ENCODE peak calls at places on chromosomes 2 and 18, in seven cellular contexts. M is neural progenitor cell, Z is fibroblast of lung, E is GM12878, K is astrocyte, Y is cardiac muscle cell, D is hepatocyte. L is an unnamed sample.
A peak's percentile ranks its signal among the peaks of the same experiment; 100 is the strongest.

GRCh38 chr18:23143871-23144270 is 8.6 kb downstream of the CABLES1 start:
- DNase-seq in M (no peak), Z (peak; percentile 32), E (no peak), K (peak; percentile 37), Y (peak; percentile 48), D (peak; percentile 54), L (peak; percentile 78)

GRCh38 chr2:238120463-238121298 is 17.8 kb upstream of the KLHL30 start:
- DNase-seq in M (peak; percentile 63), Z (no peak), E (no peak), K (no peak), Y (peak; percentile 63), D (no peak), L (no peak)

GRCh38 chr18:79589601-79590091 is 90.0 kb upstream of the CTDP1 start:
- DNase-seq in M (no peak), Z (no peak), E (no peak), K (no peak), Y (no peak), D (no peak), L (peak; percentile 60)

GRCh38 chr2:216446343-216446742 is 34.1 kb downstream of the SMARCAL1 start:
- DNase-seq in M (no peak), Z (no peak), E (no peak), K (no peak), Y (no peak), D (no peak), L (no peak)

GRCh38 chr18:60411715-60412114 is 39.1 kb upstream of the MC4R start:
- DNase-seq in M (peak; percentile 21), Z (no peak), E (no peak), K (no peak), Y (no peak), D (peak; percentile 7), L (no peak)

GRCh38 chr2:120228503-120228902 is 5.3 kb upstream of the TMEM185B start:
- DNase-seq in M (no peak), Z (no peak), E (no peak), K (no peak), Y (no peak), D (no peak), L (no peak)

GRCh38 chr18:21306368-21306767 is 64.3 kb downstream of the GREB1L start:
- DNase-seq in M (no peak), Z (no peak), E (no peak), K (no peak), Y (no peak), D (no peak), L (no peak)

GRCh38 chr18:59902180-59902992 is 2.6 kb downstream of the PMAIP1 start:
- DNase-seq in M (no peak), Z (peak; percentile 88), E (no peak), K (peak; percentile 94), Y (no peak), D (no peak), L (no peak)

GRCh38 chr2:108145551-108145950 is 94.2 kb upstream of the SULT1C3 start:
- DNase-seq in M (no peak), Z (no peak), E (no peak), K (peak; percentile 13), Y (no peak), D (no peak), L (no peak)

GRCh38 chr2:214069254-214069653 is 341.6 kb upstream of the VWC2L start:
- DNase-seq in M (no peak), Z (peak; percentile 86), E (no peak), K (peak; percentile 93), Y (peak; percentile 82), D (peak; percentile 55), L (no peak)

GRCh38 chr2:64751286-64752260 is 97.9 kb upstream of the SERTAD2 start:
- DNase-seq in M (no peak), Z (peak; percentile 61), E (no peak), K (peak; percentile 99), Y (peak; percentile 63), D (peak; percentile 77), L (no peak)

GRCh38 chr18:45652703-45653490 is 37.6 kb downstream of the SLC14A2 start:
- DNase-seq in M (no peak), Z (no peak), E (no peak), K (peak; percentile 47), Y (no peak), D (no peak), L (no peak)

GRCh38 chr2:215369191-215369760 is 57.4 kb downstream of the ATIC start:
- DNase-seq in M (no peak), Z (peak; percentile 56), E (no peak), K (peak; percentile 64), Y (peak; percentile 83), D (no peak), L (no peak)

GRCh38 chr2:151823651-151824050 is 4.6 kb downstream of the ARL5A start:
- DNase-seq in M (peak; percentile 7), Z (no peak), E (no peak), K (no peak), Y (no peak), D (no peak), L (no peak)

GRCh38 chr2:26772064-26773001 is 8.2 kb downstream of the SLC35F6 start:
- DNase-seq in M (no peak), Z (peak; percentile 98), E (no peak), K (peak; percentile 18), Y (peak; percentile 85), D (peak; percentile 66), L (peak; percentile 88)

GRCh38 chr2:200226652-200227426 is 79.7 kb upstream of the SPATS2L start:
- DNase-seq in M (no peak), Z (no peak), E (no peak), K (no peak), Y (peak; percentile 15), D (no peak), L (no peak)

GRCh38 chr2:10286216-10287037 is 16.3 kb upstream of the HPCAL1 start:
- DNase-seq in M (no peak), Z (no peak), E (no peak), K (no peak), Y (no peak), D (no peak), L (peak; percentile 89)

GRCh38 chr18:8348051-8348450 is 261.2 kb upstream of the RAB12 start:
- DNase-seq in M (no peak), Z (no peak), E (no peak), K (no peak), Y (no peak), D (no peak), L (no peak)

GRCh38 chr2:143229952-143230351 is 100.7 kb downstream of the ARHGAP15 start:
- DNase-seq in M (peak; percentile 81), Z (no peak), E (no peak), K (no peak), Y (no peak), D (no peak), L (no peak)

GRCh38 chr2:11520092-11520693 is 13.7 kb upstream of the GREB1 start:
- DNase-seq in M (no peak), Z (no peak), E (no peak), K (no peak), Y (no peak), D (no peak), L (no peak)

DNA sequence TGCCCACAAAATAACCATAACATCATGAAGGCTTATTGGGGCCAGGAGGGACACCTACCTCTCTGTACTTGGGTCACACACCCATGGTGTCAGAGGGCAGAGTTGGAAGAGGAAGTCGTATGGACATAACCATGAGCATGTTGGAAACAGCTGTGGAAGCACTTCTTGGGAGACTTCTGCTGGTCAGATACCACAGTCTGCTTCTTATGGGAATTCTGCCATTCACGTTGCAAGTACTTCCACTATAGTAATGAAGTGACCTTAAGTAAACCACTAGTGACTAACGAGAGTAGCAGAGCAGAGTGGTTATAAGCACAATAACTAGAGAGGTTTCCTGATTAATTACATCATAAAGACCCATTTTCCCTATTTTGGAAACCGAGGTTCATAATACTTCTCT is 61.1 kb upstream of the TFPI start:
- DNase-seq in M (no peak), Z (no peak), E (no peak), K (peak; percentile 11), Y (no peak), D (no peak), L (no peak)
- H3K4me1 ChIP-seq in M (peaks cover 17% of the 10 kb centered on the region), Z (no peaks in the 10 kb centered on the region), E (no peaks in the 10 kb centered on the region), K (no peaks in the 10 kb centered on the region), Y (no peaks in the 10 kb centered on the region), D (no peaks in the 10 kb centered on the region), L (no peaks in the 10 kb centered on the region)

GRCh38 chr2:98346259-98347236 is at the start of gene CNGA3:
- DNase-seq in M (peak; percentile 80), Z (peak; percentile 9), E (no peak), K (peak; percentile 10), Y (peak; percentile 42), D (peak; percentile 50), L (peak; percentile 67)
- H3K4me3 ChIP-seq in M (peak within 1 kb of the TSS; percentile 47), Z (no peak within 1 kb of the TSS), E (no peak within 1 kb of the TSS), K (peak within 1 kb of the TSS; percentile 41), Y (no peak within 1 kb of the TSS), D (no peak within 1 kb of the TSS), L (no peak within 1 kb of the TSS)

GRCh38 chr2:47036489-47036769 is 118.7 kb downstream of the STPG4 start:
- DNase-seq in M (no peak), Z (no peak), E (no peak), K (no peak), Y (no peak), D (no peak), L (no peak)
- H3K27ac ChIP-seq in M (peak overlapping the region; percentile 70), Z (no peak overlapping the region), E (no peak overlapping the region), K (no peak overlapping the region), Y (peak overlapping the region; percentile 93), D (peak overlapping the region; percentile 94), L (peak overlapping the region; percentile 87)

DNA sequence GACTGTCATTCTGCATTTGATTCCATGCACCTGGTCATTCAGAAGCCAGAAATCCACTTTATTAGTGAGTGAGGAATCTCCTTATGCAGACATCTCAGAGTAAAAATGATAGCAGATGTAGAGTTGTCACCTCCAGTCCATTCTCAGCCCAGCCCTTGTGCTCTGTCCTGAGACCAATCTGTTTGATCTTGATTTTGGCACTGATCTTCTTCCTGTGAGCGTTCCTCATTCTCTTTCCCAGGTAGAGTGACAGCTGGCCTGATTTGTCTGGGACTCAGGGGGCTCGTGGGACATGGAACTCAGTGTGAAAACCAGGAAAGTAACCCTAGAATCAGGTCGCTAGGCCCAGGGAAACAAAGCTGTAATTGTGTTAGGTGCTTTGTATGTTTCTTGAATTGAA is 8.9 kb downstream of the ARHGAP25 start:
- DNase-seq in M (no peak), Z (no peak), E (no peak), K (no peak), Y (no peak), D (no peak), L (no peak)
- H3K4me1 ChIP-seq in M (no peaks in the 10 kb centered on the region), Z (no peaks in the 10 kb centered on the region), E (peaks cover 29% of the 10 kb centered on the region), K (peaks cover 10% of the 10 kb centered on the region), Y (no peaks in the 10 kb centered on the region), D (no peaks in the 10 kb centered on the region), L (peaks cover 39% of the 10 kb centered on the region)

GRCh38 chr2:68828887-68829708 is 42.1 kb downstream of the BMP10 start:
- DNase-seq in M (no peak), Z (peak; percentile 95), E (no peak), K (peak; percentile 92), Y (peak; percentile 100), D (peak; percentile 92), L (peak; percentile 97)
- H3K4me3 ChIP-seq in M (no peak overlapping the region), Z (no peak overlapping the region), E (no peak overlapping the region), K (peak overlapping the region; percentile 4), Y (no peak overlapping the region), D (no peak overlapping the region), L (no peak overlapping the region)

GRCh38 chr2:1319393-1319792 is 93.9 kb upstream of the TPO start:
- DNase-seq in M (no peak), Z (no peak), E (no peak), K (no peak), Y (no peak), D (no peak), L (no peak)
- H3K27ac ChIP-seq in M (no peak overlapping the region), Z (no peak overlapping the region), E (no peak overlapping the region), K (no peak overlapping the region), Y (no peak overlapping the region), D (no peak overlapping the region), L (no peak overlapping the region)

L was measured in upper lobe of right lung.